ENCODE peak calls at places on chromosomes 6 and 20, in four cellular contexts. R is IMR-90, M is mesendoderm, D is H9. I is an unnamed sample.

GRCh38 chr6:111487656-111488055 is 4.6 kb upstream of the REV3L start:
- DNase-seq in D (no peak), M (no peak), R (peak), I (no peak)

GRCh38 chr6:132133734-132134490 is 182.7 kb upstream of the CCN2 start:
- DNase-seq in D (no peak), R (peak), M (no peak), I (no peak)

GRCh38 chr20:6044102-6044501 is 9.8 kb downstream of the LRRN4 start:
- DNase-seq in R (no peak), D (peak), M (peak), I (no peak)

GRCh38 chr6:10269814-10270472 is 144.9 kb downstream of the TFAP2A start:
- DNase-seq in M (no peak), D (no peak), R (no peak), I (no peak)

GRCh38 chr20:64116541-64117423 is 9.4 kb upstream of the NPBWR2 start:
- DNase-seq in R (no peak), M (no peak), D (no peak), I (no peak)

GRCh38 chr20:17840423-17840822 is 128.2 kb downstream of the SNX5 start:
- DNase-seq in D (no peak), M (no peak), R (no peak), I (no peak)

GRCh38 chr6:149211046-149211571 is 106.4 kb upstream of the TAB2 start:
- DNase-seq in D (no peak), R (peak), M (no peak), I (no peak)

GRCh38 chr20:61922936-61923335 is 142.7 kb downstream of the TAF4 start:
- DNase-seq in M (no peak), R (no peak), D (no peak), I (no peak)

GRCh38 chr6:31815025-31815838 is at the start of the genes HSPA1A and HSPA1L:
- DNase-seq in R (peak), M (peak), D (peak), I (peak)

GRCh38 chr6:154343473-154344308 is 12.9 kb downstream of the IPCEF1 start:
- DNase-seq in M (peak), D (peak), R (peak), I (peak)

GRCh38 chr6:160667854-160668481 is 3.9 kb upstream of the LPA start:
- DNase-seq in R (no peak), M (peak), D (peak), I (peak)

GRCh38 chr20:9024996-9025395 is 43.9 kb upstream of the PLCB4 start:
- DNase-seq in M (no peak), D (no peak), R (no peak), I (no peak)

GRCh38 chr20:1383621-1384404 is 9.0 kb downstream of the FKBP1A start:
- DNase-seq in M (no peak), D (no peak), R (no peak), I (no peak)

GRCh38 chr20:43755390-43755789 is 28.6 kb upstream of the GTSF1L start:
- DNase-seq in R (peak), D (no peak), M (no peak), I (no peak)

GRCh38 chr6:25801423-25801822 is 30.4 kb downstream of the SLC17A1 start:
- DNase-seq in D (no peak), R (no peak), M (no peak), I (no peak)

GRCh38 chr6:152273002-152273401 is 364.2 kb downstream of the SYNE1 start:
- DNase-seq in R (peak), M (no peak), D (no peak), I (no peak)

GRCh38 chr6:136465766-136466303 is 84.4 kb downstream of the MAP7 start:
- DNase-seq in M (no peak), R (peak), D (no peak), I (no peak)

GRCh38 chr6:3961581-3962225 is 112.5 kb downstream of the FAM50B start:
- DNase-seq in D (no peak), M (no peak), R (peak), I (no peak)

GRCh38 chr6:167200806-167201205 is 43.0 kb upstream of the GPR31 start:
- DNase-seq in M (no peak), D (no peak), R (no peak), I (no peak)

GRCh38 chr6:117441824-117442264 is 16.1 kb upstream of the ROS1 start:
- DNase-seq in M (no peak), D (no peak), R (peak), I (no peak)

GRCh38 chr6:117444600-117444999 is 18.9 kb upstream of the ROS1 start:
- DNase-seq in D (no peak), R (peak), M (no peak), I (no peak)

GRCh38 chr6:117440558-117441525 is 15.1 kb upstream of the ROS1 start:
- DNase-seq in D (no peak), R (peak), M (no peak), I (no peak)
- H4K5ac ChIP-seq in D (no peak), R (no peak), M (no peak), I (no peak)

GRCh38 chr20:37408202-37408929 is 62.4 kb downstream of the SRC start:
- DNase-seq in R (no peak), D (no peak), M (no peak), I (peak)
- H4K5ac ChIP-seq in R (no peak), D (no peak), M (no peak), I (no peak)

GRCh38 chr20:45257161-45257560 is 2.8 kb upstream of the SLPI start:
- DNase-seq in M (no peak), R (no peak), D (no peak), I (no peak)

GRCh38 chr20:45257711-45258110 is 3.3 kb upstream of the SLPI start:
- DNase-seq in M (no peak), R (no peak), D (no peak), I (no peak)

GRCh38 chr20:45254867-45255266 is 503 bp upstream of the SLPI start:
- DNase-seq in M (no peak), D (no peak), R (peak), I (no peak)

GRCh38 chr20:45253260-45253659 is 1.1 kb downstream of the SLPI start:
- DNase-seq in R (no peak), M (no peak), D (no peak), I (no peak)

DNA sequence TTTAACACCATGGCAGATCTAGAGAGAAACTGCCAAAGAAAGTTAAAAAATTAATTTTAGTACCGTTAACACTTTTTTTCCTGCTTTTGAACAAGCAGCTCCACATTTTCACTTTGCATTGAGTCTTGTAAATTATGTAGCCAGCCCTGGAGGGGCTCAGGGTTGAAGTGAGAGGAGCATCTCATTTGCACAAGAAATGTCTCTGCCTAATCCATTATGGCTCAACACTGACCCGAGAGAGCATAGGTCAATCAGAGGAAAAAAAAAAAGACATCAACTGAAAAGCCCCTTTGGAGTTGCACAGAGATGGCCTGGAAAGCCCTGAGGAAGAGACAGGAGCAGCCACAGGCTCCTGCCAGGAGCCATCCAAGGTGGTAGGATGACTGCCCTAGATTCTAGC is 4.3 kb upstream of the SLPI start:
- DNase-seq in R (no peak), D (no peak), M (no peak), I (no peak)
- H4K5ac ChIP-seq in R (no peak), D (no peak), M (no peak), I (no peak)

GRCh38 chr20:50655325-50655880 is 35.9 kb downstream of the RIPOR3 start:
- DNase-seq in R (peak), M (no peak), D (no peak), I (no peak)

GRCh38 chr20:50652702-50653294 is 38.5 kb downstream of the RIPOR3 start:
- DNase-seq in D (no peak), R (peak), M (no peak), I (no peak)

GRCh38 chr20:50658804-50659380 is 32.5 kb downstream of the RIPOR3 start:
- DNase-seq in D (no peak), R (no peak), M (no peak), I (no peak)

GRCh38 chr20:50651676-50652075 is 39.7 kb downstream of the RIPOR3 start:
- DNase-seq in R (no peak), D (no peak), M (no peak), I (no peak)

GRCh38 chr20:50654899-50655298 is 36.4 kb downstream of the RIPOR3 start:
- DNase-seq in M (no peak), R (no peak), D (no peak), I (no peak)
- H4K5ac ChIP-seq in M (no peak), R (peak), D (no peak), I (no peak)

GRCh38 chr6:34592208-34592952 is 36.3 kb upstream of the SPDEF start:
- DNase-seq in R (no peak), D (no peak), M (no peak), I (no peak)
- H4K5ac ChIP-seq in R (no peak), D (no peak), M (no peak), I (no peak)

GRCh38 chr6:22134308-22134707 is 162.5 kb downstream of the PRL start:
- DNase-seq in D (no peak), M (no peak), R (no peak), I (no peak)
- H4K5ac ChIP-seq in D (no peak), M (no peak), R (no peak), I (no peak)

DNA sequence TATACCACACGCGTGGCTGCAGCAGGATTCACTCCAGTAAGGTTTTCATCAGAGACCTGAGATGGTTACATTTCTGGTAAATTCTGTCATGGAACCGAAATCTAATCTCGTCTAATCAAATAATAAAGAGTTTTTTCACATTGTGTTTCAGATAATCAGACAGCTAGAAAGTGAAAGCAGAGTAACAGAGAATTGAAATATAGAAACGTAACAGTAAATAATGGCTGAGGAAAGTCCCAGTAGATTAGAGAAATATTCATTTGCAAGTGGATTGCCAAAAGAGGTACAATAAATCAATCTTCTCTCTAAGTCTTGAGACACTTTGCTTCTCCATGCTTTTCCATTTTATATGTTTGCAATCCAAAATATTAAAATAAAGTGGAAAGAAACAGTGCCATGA is 42.4 kb downstream of the PKHD1 start:
- DNase-seq in M (no peak), R (no peak), D (no peak), I (no peak)
- H4K5ac ChIP-seq in M (no peak), R (no peak), D (no peak), I (no peak)

GRCh38 chr20:53971096-53971683 is 99.2 kb downstream of the BCAS1 start:
- DNase-seq in R (no peak), D (no peak), M (no peak), I (no peak)
- H4K5ac ChIP-seq in R (no peak), D (no peak), M (no peak), I (no peak)

DNA sequence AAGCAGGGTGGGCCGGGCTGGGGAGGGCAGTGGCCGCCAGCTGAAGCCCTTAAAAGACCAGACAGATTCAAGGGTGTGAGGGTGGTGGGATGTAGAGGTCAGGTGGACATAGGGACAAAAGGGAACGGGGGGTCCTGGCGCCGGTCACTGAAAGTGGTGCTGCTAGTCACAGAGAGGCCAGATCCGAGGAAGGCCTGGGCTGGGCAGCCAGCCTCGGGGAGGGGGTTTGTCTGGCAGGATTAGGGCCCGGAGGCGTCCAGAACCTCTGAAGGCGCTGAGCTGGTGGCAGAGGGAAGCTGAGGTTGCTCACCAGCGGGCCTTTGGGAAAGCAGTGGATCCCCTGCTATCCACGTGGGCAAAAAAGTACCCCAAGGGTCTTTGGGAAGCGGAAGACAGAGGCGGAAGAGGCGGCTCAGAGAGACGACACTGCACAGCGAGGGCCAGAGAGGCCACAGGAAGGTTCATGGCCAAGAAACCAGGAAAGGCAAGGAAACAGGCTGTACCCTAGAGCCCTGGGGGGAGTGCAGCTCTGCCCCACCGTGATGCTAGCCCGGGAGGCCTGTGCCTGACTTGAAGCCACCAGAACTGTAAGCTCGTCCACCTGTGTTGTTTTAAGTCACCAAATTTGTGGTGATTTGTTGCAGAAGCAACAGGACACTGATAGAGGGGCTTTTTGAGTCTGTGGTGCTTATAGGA is 106.0 kb downstream of the TMEM242 start:
- DNase-seq in R (no peak), M (no peak), D (no peak), I (peak)
- H4K5ac ChIP-seq in R (no peak), M (no peak), D (no peak), I (no peak)